ENCODE peak calls at places on chromosomes 1 and 21, in six cellular contexts. N is activated naive CD8-positive, alpha-beta T cell treated with anti-CD3 and anti-CD28 coated beads for 36 hours; D is NCI-H748 treated with DMSO at 0.1 percent for 48 hours; J is left ventricle myocardium superior; I is NCI-H1417; T is H9. A is an unnamed sample.

GRCh38 chr21:36522174-36522810 is 42.4 kb upstream of the CLDN14 start:
- DNase-seq in D (no peak), T (no peak), N (no peak), J (no peak), I (no peak), A (no peak)

GRCh38 chr1:222749927-222750326 is 12.9 kb downstream of the FAM177B start:
- DNase-seq in N (no peak), T (no peak), D (no peak), I (peak), J (no peak), A (peak)

GRCh38 chr1:160755864-160756616 is 17.0 kb downstream of the SLAMF7 start:
- DNase-seq in I (no peak), T (no peak), J (no peak), N (peak), D (no peak), A (no peak)

GRCh38 chr1:174118726-174119125 is 40.6 kb upstream of the RABGAP1L start:
- DNase-seq in I (no peak), D (no peak), J (no peak), N (no peak), T (no peak), A (no peak)

GRCh38 chr21:33886316-33886715 is 29.3 kb downstream of the ATP5PO start:
- DNase-seq in J (no peak), T (no peak), I (no peak), N (no peak), D (no peak), A (no peak)

GRCh38 chr1:52364235-52364839 is 1.7 kb downstream of the CC2D1B start:
- DNase-seq in T (peak), N (no peak), J (no peak), D (no peak), I (no peak), A (peak)

GRCh38 chr1:186974774-186975181 is 146.0 kb downstream of the PLA2G4A start:
- DNase-seq in N (no peak), J (no peak), I (no peak), D (no peak), T (no peak), A (no peak)

GRCh38 chr1:221011145-221011544 is 131.9 kb downstream of the HLX start:
- DNase-seq in T (no peak), J (no peak), I (no peak), D (no peak), N (no peak), A (no peak)

GRCh38 chr1:114215426-114215825 is 61.8 kb upstream of the SYT6 start:
- DNase-seq in N (no peak), I (no peak), D (no peak), T (no peak), J (no peak), A (no peak)

GRCh38 chr1:13949571-13949970 is 249.6 kb downstream of the PRDM2 start:
- DNase-seq in J (no peak), I (no peak), N (no peak), D (no peak), T (no peak), A (no peak)

GRCh38 chr1:154466879-154467767 is 34.9 kb upstream of the TDRD10 start:
- DNase-seq in T (no peak), I (no peak), D (no peak), N (no peak), J (no peak), A (peak)